ENCODE peak calls at places on chromosomes 2 and 18, in nine cellular contexts. One of them, this sample, is unnamed. For H3K27me3 and H3K4me1, the result is how much of the 10 kb centered on the place peaks cover.

GRCh38 chr2:230042195-230042594 is 26.5 kb downstream of the SLC16A14 start:
- DNase-seq in DND-41: no peak
- DNase-seq in IMR-90: no peak
- DNase-seq in neural progenitor cell: no peak
- DNase-seq in Karpas-422: no peak
- DNase-seq in H1: no peak
- DNase-seq in adipocyte: no peak
- DNase-seq in PC-3: peak
- DNase-seq in mammary epithelial cell: peak
- DNase-seq in this sample: no peak

GRCh38 chr18:66867653-66868052 is 263.8 kb upstream of the CDH19 start:
- DNase-seq in neural progenitor cell: no peak
- DNase-seq in adipocyte: no peak
- DNase-seq in H1: no peak
- DNase-seq in mammary epithelial cell: peak
- DNase-seq in IMR-90: no peak
- DNase-seq in Karpas-422: no peak
- DNase-seq in PC-3: peak
- DNase-seq in DND-41: no peak
- DNase-seq in this sample: no peak

GRCh38 chr18:923144-923543 is 18.5 kb downstream of the ADCYAP1 start:
- DNase-seq in neural progenitor cell: no peak
- DNase-seq in PC-3: no peak
- DNase-seq in IMR-90: no peak
- DNase-seq in mammary epithelial cell: no peak
- DNase-seq in DND-41: no peak
- DNase-seq in Karpas-422: no peak
- DNase-seq in adipocyte: no peak
- DNase-seq in H1: no peak
- DNase-seq in this sample: no peak

GRCh38 chr2:101157272-101157671 is 6.1 kb upstream of the TBC1D8 start:
- DNase-seq in Karpas-422: no peak
- DNase-seq in neural progenitor cell: no peak
- DNase-seq in adipocyte: no peak
- DNase-seq in mammary epithelial cell: no peak
- DNase-seq in H1: no peak
- DNase-seq in PC-3: no peak
- DNase-seq in IMR-90: no peak
- DNase-seq in DND-41: no peak
- DNase-seq in this sample: no peak

GRCh38 chr18:13570216-13570615 is 156.1 kb downstream of the FAM210A start:
- DNase-seq in H1: no peak
- DNase-seq in IMR-90: no peak
- DNase-seq in adipocyte: no peak
- DNase-seq in PC-3: no peak
- DNase-seq in DND-41: no peak
- DNase-seq in Karpas-422: no peak
- DNase-seq in neural progenitor cell: no peak
- DNase-seq in mammary epithelial cell: no peak
- DNase-seq in this sample: no peak

GRCh38 chr2:109138449-109138848 is 9.4 kb downstream of the SH3RF3 start:
- DNase-seq in IMR-90: no peak
- DNase-seq in H1: no peak
- DNase-seq in adipocyte: no peak
- DNase-seq in DND-41: no peak
- DNase-seq in mammary epithelial cell: no peak
- DNase-seq in neural progenitor cell: no peak
- DNase-seq in Karpas-422: no peak
- DNase-seq in PC-3: no peak
- DNase-seq in this sample: no peak

GRCh38 chr2:127449898-127450297 is 31.7 kb downstream of the PROC start:
- DNase-seq in Karpas-422: no peak
- DNase-seq in PC-3: no peak
- DNase-seq in mammary epithelial cell: no peak
- DNase-seq in DND-41: no peak
- DNase-seq in neural progenitor cell: no peak
- DNase-seq in adipocyte: no peak
- DNase-seq in H1: no peak
- DNase-seq in IMR-90: no peak
- DNase-seq in this sample: no peak

GRCh38 chr2:102726128-102727087 is 35.4 kb upstream of the TMEM182 start:
- DNase-seq in DND-41: no peak
- DNase-seq in neural progenitor cell: no peak
- DNase-seq in Karpas-422: no peak
- DNase-seq in PC-3: no peak
- DNase-seq in IMR-90: no peak
- DNase-seq in mammary epithelial cell: no peak
- DNase-seq in adipocyte: no peak
- DNase-seq in H1: no peak
- DNase-seq in this sample: no peak

GRCh38 chr2:240811346-240812300 is 8.4 kb downstream of the KIF1A start:
- DNase-seq in DND-41: no peak
- DNase-seq in Karpas-422: no peak
- DNase-seq in neural progenitor cell: no peak
- DNase-seq in adipocyte: no peak
- DNase-seq in H1: no peak
- DNase-seq in PC-3: no peak
- DNase-seq in IMR-90: no peak
- DNase-seq in mammary epithelial cell: no peak
- DNase-seq in this sample: no peak

GRCh38 chr2:200130762-200131166 is 175.4 kb downstream of the MAIP1 start:
- DNase-seq in mammary epithelial cell: no peak
- DNase-seq in PC-3: peak
- DNase-seq in H1: no peak
- DNase-seq in DND-41: no peak
- DNase-seq in IMR-90: peak
- DNase-seq in adipocyte: no peak
- DNase-seq in Karpas-422: no peak
- DNase-seq in neural progenitor cell: no peak
- DNase-seq in this sample: no peak

GRCh38 chr2:85911097-85911496 is 22.3 kb upstream of the ST3GAL5 start:
- DNase-seq in IMR-90: no peak
- DNase-seq in PC-3: no peak
- DNase-seq in H1: no peak
- DNase-seq in adipocyte: no peak
- DNase-seq in mammary epithelial cell: no peak
- DNase-seq in Karpas-422: no peak
- DNase-seq in neural progenitor cell: no peak
- DNase-seq in DND-41: no peak
- DNase-seq in this sample: no peak

GRCh38 chr2:143300531-143300930 is 171.3 kb downstream of the ARHGAP15 start:
- DNase-seq in neural progenitor cell: no peak
- DNase-seq in PC-3: no peak
- DNase-seq in H1: no peak
- DNase-seq in mammary epithelial cell: no peak
- DNase-seq in IMR-90: peak
- DNase-seq in adipocyte: peak
- DNase-seq in DND-41: no peak
- DNase-seq in Karpas-422: no peak
- DNase-seq in this sample: no peak

GRCh38 chr2:183001948-183002347 is 36.3 kb downstream of the NCKAP1 start:
- DNase-seq in DND-41: no peak
- DNase-seq in H1: no peak
- DNase-seq in neural progenitor cell: no peak
- DNase-seq in Karpas-422: no peak
- DNase-seq in IMR-90: no peak
- DNase-seq in PC-3: no peak
- DNase-seq in mammary epithelial cell: no peak
- DNase-seq in adipocyte: no peak
- DNase-seq in this sample: no peak

DNA sequence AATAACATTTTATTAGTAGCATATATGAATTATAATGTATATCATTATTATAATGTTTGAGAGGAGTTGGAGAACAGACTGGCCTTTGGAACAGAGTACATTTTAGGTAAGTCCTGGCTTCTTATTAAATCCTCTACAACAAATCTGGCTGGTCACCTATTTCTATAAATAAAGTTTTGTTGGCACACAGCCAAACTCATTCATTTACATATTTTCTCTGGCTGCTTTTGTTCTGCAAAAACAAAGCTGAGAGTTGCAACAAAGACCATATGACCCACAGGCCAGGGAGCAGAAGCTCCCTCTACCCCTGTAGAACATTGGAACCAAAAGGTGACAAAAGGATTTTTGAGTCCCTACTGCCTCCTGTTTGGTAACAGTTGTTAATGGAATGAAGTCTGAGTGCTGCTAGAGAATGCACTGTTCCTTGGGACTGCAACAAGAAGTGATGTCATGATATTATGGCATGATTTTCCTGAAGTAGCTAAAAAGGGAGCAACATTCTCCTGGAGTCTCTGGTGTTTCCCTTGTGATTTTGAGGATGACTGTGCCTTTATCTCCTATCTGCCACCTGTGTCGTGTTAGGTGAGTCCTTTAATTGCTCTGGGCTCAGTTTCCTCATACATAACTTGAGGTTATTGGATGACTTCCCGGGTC is 22.0 kb upstream of the SP9 start:
- DNase-seq in mammary epithelial cell: no peak
- DNase-seq in DND-41: no peak
- DNase-seq in IMR-90: no peak
- DNase-seq in adipocyte: peak
- DNase-seq in H1: no peak
- DNase-seq in Karpas-422: peak
- DNase-seq in PC-3: no peak
- DNase-seq in neural progenitor cell: peak
- DNase-seq in this sample: no peak
- H3K27me3 ChIP-seq in mammary epithelial cell: under half
- H3K27me3 ChIP-seq in DND-41: under half
- H3K27me3 ChIP-seq in IMR-90: under half
- H3K27me3 ChIP-seq in adipocyte: under half
- H3K27me3 ChIP-seq in H1: under half
- H3K27me3 ChIP-seq in Karpas-422: under half
- H3K27me3 ChIP-seq in PC-3: under half
- H3K27me3 ChIP-seq in neural progenitor cell: under half
- H3K27me3 ChIP-seq in this sample: under half

GRCh38 chr18:9925795-9926194 is 12.0 kb downstream of the VAPA start:
- DNase-seq in H1: no peak
- DNase-seq in PC-3: no peak
- DNase-seq in Karpas-422: no peak
- DNase-seq in adipocyte: no peak
- DNase-seq in DND-41: no peak
- DNase-seq in IMR-90: no peak
- DNase-seq in mammary epithelial cell: no peak
- DNase-seq in neural progenitor cell: no peak
- DNase-seq in this sample: no peak
- H3K4me1 ChIP-seq in H1: under half
- H3K4me1 ChIP-seq in PC-3: under half
- H3K4me1 ChIP-seq in Karpas-422: half or more
- H3K4me1 ChIP-seq in adipocyte: under half
- H3K4me1 ChIP-seq in DND-41: under half
- H3K4me1 ChIP-seq in IMR-90: under half
- H3K4me1 ChIP-seq in mammary epithelial cell: under half
- H3K4me1 ChIP-seq in neural progenitor cell: under half
- H3K4me1 ChIP-seq in this sample: under half

GRCh38 chr2:20423376-20423775 is 23.5 kb upstream of the RHOB start:
- DNase-seq in H1: no peak
- DNase-seq in PC-3: no peak
- DNase-seq in adipocyte: no peak
- DNase-seq in DND-41: no peak
- DNase-seq in neural progenitor cell: no peak
- DNase-seq in IMR-90: no peak
- DNase-seq in Karpas-422: no peak
- DNase-seq in mammary epithelial cell: no peak
- DNase-seq in this sample: no peak
- H3K9ac ChIP-seq in H1: no peak
- H3K9ac ChIP-seq in PC-3: no peak
- H3K9ac ChIP-seq in adipocyte: peak
- H3K9ac ChIP-seq in DND-41: no peak
- H3K9ac ChIP-seq in neural progenitor cell: no peak
- H3K9ac ChIP-seq in IMR-90: no peak
- H3K9ac ChIP-seq in Karpas-422: no peak
- H3K9ac ChIP-seq in mammary epithelial cell: no peak
- H3K9ac ChIP-seq in this sample: no peak

GRCh38 chr18:31667185-31667584 is 17.2 kb downstream of the B4GALT6 start:
- DNase-seq in Karpas-422: no peak
- DNase-seq in PC-3: no peak
- DNase-seq in neural progenitor cell: no peak
- DNase-seq in IMR-90: peak
- DNase-seq in adipocyte: no peak
- DNase-seq in H1: no peak
- DNase-seq in DND-41: no peak
- DNase-seq in mammary epithelial cell: no peak
- DNase-seq in this sample: no peak
- H3K27me3 ChIP-seq in Karpas-422: under half
- H3K27me3 ChIP-seq in PC-3: under half
- H3K27me3 ChIP-seq in neural progenitor cell: under half
- H3K27me3 ChIP-seq in IMR-90: under half
- H3K27me3 ChIP-seq in adipocyte: under half
- H3K27me3 ChIP-seq in H1: under half
- H3K27me3 ChIP-seq in DND-41: under half
- H3K27me3 ChIP-seq in mammary epithelial cell: under half
- H3K27me3 ChIP-seq in this sample: under half

DNA sequence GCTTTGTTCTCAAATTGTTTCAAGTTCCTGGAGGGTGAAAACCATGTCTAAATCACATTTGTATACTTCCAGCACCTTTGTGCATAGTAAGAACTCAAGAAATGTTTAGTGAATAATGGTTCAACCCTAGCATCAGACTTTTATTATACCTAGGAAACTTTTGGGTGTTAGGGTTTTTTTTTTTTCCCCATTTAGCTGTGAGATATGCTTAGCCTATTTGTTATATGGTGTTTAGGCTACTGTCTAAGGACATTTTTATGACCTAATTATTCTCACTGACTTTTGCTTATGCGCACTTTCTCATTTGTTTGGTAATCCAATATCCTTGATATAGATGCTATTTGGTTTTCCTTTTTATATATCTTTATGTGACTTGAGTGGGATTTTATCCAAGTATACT is 164.7 kb downstream of the PHLPP1 start:
- DNase-seq in PC-3: no peak
- DNase-seq in H1: no peak
- DNase-seq in mammary epithelial cell: no peak
- DNase-seq in adipocyte: no peak
- DNase-seq in IMR-90: no peak
- DNase-seq in DND-41: no peak
- DNase-seq in Karpas-422: no peak
- DNase-seq in neural progenitor cell: no peak
- DNase-seq in this sample: no peak
- H3K4me1 ChIP-seq in PC-3: under half
- H3K4me1 ChIP-seq in H1: under half
- H3K4me1 ChIP-seq in mammary epithelial cell: under half
- H3K4me1 ChIP-seq in adipocyte: under half
- H3K4me1 ChIP-seq in IMR-90: under half
- H3K4me1 ChIP-seq in DND-41: under half
- H3K4me1 ChIP-seq in Karpas-422: under half
- H3K4me1 ChIP-seq in neural progenitor cell: under half
- H3K4me1 ChIP-seq in this sample: under half

DNA sequence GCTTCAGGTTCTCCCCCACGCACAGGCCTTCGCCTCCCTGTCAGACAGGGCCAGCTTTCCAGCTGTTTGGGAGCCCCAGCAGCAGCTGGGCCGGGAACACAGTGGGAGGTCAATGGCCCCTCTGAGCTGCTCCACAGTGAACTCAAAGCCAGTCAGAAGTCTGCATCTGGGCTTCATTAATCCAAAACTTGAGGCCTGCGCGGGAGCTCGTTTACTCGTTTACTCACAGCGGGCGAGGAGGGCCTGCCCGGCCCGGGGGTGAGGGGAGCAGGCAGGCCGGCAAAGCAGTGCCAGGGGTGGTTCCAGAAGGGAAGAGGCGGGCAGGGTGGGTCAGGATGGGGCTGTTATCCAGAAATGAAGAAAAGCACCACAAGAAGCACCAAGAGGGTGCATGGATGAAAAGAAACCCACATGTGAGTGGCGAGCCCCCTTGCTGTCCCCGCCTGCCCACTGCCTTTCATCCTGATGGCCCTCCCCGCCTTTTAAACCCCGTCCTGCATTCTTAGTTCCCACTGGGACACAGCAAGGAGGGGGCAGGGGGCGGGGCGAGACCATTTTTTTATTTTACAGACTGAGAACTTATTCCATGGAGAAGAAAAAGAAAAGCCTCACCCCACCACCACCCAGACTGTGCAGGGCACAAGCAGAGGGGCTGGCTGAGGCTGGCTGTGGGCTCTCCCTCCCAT is 37.0 kb upstream of the SEMA4C start:
- DNase-seq in PC-3: no peak
- DNase-seq in DND-41: no peak
- DNase-seq in IMR-90: no peak
- DNase-seq in mammary epithelial cell: no peak
- DNase-seq in H1: peak
- DNase-seq in neural progenitor cell: peak
- DNase-seq in Karpas-422: no peak
- DNase-seq in adipocyte: peak
- DNase-seq in this sample: peak
- H3K9ac ChIP-seq in PC-3: no peak
- H3K9ac ChIP-seq in DND-41: no peak
- H3K9ac ChIP-seq in IMR-90: peak
- H3K9ac ChIP-seq in mammary epithelial cell: no peak
- H3K9ac ChIP-seq in H1: no peak
- H3K9ac ChIP-seq in neural progenitor cell: no peak
- H3K9ac ChIP-seq in Karpas-422: no peak
- H3K9ac ChIP-seq in adipocyte: peak
- H3K9ac ChIP-seq in this sample: peak

This sample was measured in colonic mucosa.